ENCODE peak calls at places on chromosome 10, in five cellular contexts. T is brain microvascular endothelial cell, P is AG09309, R is cardiac muscle cell, E is heart right ventricle. A is an unnamed sample.

GRCh38 chr10:109275970-109276369 is 647.3 kb downstream of the XPNPEP1 start:
- DNase-seq in R (no peak), P (no peak), E (no peak), T (no peak), A (no peak)

GRCh38 chr10:121112618-121113384 is 261.6 kb downstream of the WDR11 start:
- DNase-seq in R (peak), E (no peak), P (no peak), T (no peak), A (no peak)

GRCh38 chr10:122279725-122280141 is 8.6 kb downstream of the BTBD16 start:
- DNase-seq in R (peak), E (peak), P (no peak), T (peak), A (no peak)

GRCh38 chr10:96740579-96741281 is 20.4 kb upstream of the PIK3AP1 start:
- DNase-seq in T (no peak), P (no peak), R (peak), E (peak), A (no peak)

GRCh38 chr10:57979466-57979865 is 288.2 kb downstream of the IPMK start:
- DNase-seq in R (peak), P (no peak), T (peak), E (no peak), A (peak)

GRCh38 chr10:86955501-86956194 is 1.8 kb downstream of the MMRN2 start:
- DNase-seq in T (no peak), P (no peak), R (no peak), E (peak), A (no peak)

GRCh38 chr10:132571565-132572544 is 34.3 kb downstream of the INPP5A start:
- DNase-seq in E (peak), T (peak), R (peak), P (peak), A (peak)

GRCh38 chr10:3426190-3426845 is 253.7 kb upstream of the PITRM1 start:
- DNase-seq in E (no peak), T (peak), R (peak), P (no peak), A (no peak)

GRCh38 chr10:130188195-130189175 is 52.3 kb downstream of the GLRX3 start:
- DNase-seq in P (no peak), R (no peak), T (no peak), E (no peak), A (no peak)

GRCh38 chr10:100876575-100877158 is 36.1 kb upstream of the SLF2 start:
- DNase-seq in T (no peak), E (no peak), P (no peak), R (no peak), A (no peak)

GRCh38 chr10:97188234-97188847 is 2.6 kb upstream of the SLIT1 start:
- DNase-seq in T (no peak), P (no peak), R (no peak), E (no peak), A (no peak)

GRCh38 chr10:124703778-124704427 is 40.3 kb downstream of the FAM53B start:
- DNase-seq in E (peak), P (no peak), R (peak), T (no peak), A (no peak)

GRCh38 chr10:79608505-79609375 is 2.0 kb upstream of the SFTPA1 start:
- DNase-seq in P (no peak), T (no peak), E (no peak), R (peak), A (no peak)

GRCh38 chr10:84946984-84947383 is 618.6 kb downstream of the CCSER2 start:
- DNase-seq in P (no peak), E (no peak), T (no peak), R (no peak), A (no peak)

GRCh38 chr10:69965919-69966662 is 86.6 kb upstream of the MACROH2A2 start:
- DNase-seq in P (no peak), T (no peak), R (peak), E (no peak), A (no peak)

GRCh38 chr10:59872892-59873463 is 33.4 kb downstream of the CCDC6 start:
- DNase-seq in P (no peak), E (peak), R (peak), T (peak), A (peak)

GRCh38 chr10:111076682-111077661 is at the start of gene ADRA2A:
- DNase-seq in T (peak), E (no peak), P (no peak), R (peak), A (no peak)

GRCh38 chr10:11849908-11850307 is 26.8 kb downstream of the PROSER2 start:
- DNase-seq in R (peak), P (no peak), E (no peak), T (no peak), A (peak)

GRCh38 chr10:47383254-47384147 is 592 bp downstream of the ZNF488 start:
- DNase-seq in T (no peak), E (no peak), P (no peak), R (no peak), A (no peak)

GRCh38 chr10:43078175-43078985 is 1.5 kb downstream of the RET start:
- DNase-seq in E (no peak), T (no peak), R (no peak), P (no peak), A (no peak)

GRCh38 chr10:70837660-70838059 is 21.9 kb downstream of the SGPL1 start:
- DNase-seq in T (no peak), R (no peak), P (no peak), E (no peak), A (no peak)

GRCh38 chr10:44992070-44992731 is 8.5 kb upstream of the ZNF22 start:
- DNase-seq in P (no peak), E (no peak), T (no peak), R (no peak), A (no peak)

GRCh38 chr10:84247496-84247895 is 2.6 kb downstream of the RGR start:
- DNase-seq in E (no peak), R (no peak), T (no peak), P (no peak), A (no peak)

GRCh38 chr10:133459454-133460207 is 5.9 kb downstream of the SCART1 start:
- DNase-seq in R (no peak), P (no peak), T (no peak), E (no peak), A (no peak)

GRCh38 chr10:68086011-68086410 is 10.9 kb upstream of the HERC4 start:
- DNase-seq in T (no peak), E (no peak), R (no peak), P (no peak), A (no peak)

GRCh38 chr10:29532256-29532878 is 102.4 kb downstream of the SVIL start:
- DNase-seq in P (no peak), T (no peak), E (no peak), R (no peak), A (no peak)

GRCh38 chr10:97140887-97141745 is 44.6 kb downstream of the SLIT1 start:
- DNase-seq in T (no peak), R (no peak), P (no peak), E (no peak), A (no peak)

GRCh38 chr10:95387383-95387782 is 96.6 kb upstream of the PDLIM1 start:
- DNase-seq in R (no peak), P (no peak), E (no peak), T (no peak), A (no peak)

GRCh38 chr10:104121485-104122272 is at the start of gene SFR1:
- DNase-seq in R (peak), P (peak), T (peak), E (peak), A (peak)

GRCh38 chr10:132645630-132646442 is 108.2 kb downstream of the INPP5A start:
- DNase-seq in E (no peak), T (no peak), R (no peak), P (no peak), A (no peak)

GRCh38 chr10:99234067-99234738 is 1.4 kb downstream of the HPSE2 start:
- DNase-seq in P (no peak), R (peak), E (peak), T (peak), A (no peak)

GRCh38 chr10:53904506-53905241 is 896.4 kb downstream of the PCDH15 start:
- DNase-seq in T (no peak), R (no peak), P (no peak), E (no peak), A (no peak)

GRCh38 chr10:15571570-15571969 is 148.2 kb downstream of the ITGA8 start:
- DNase-seq in E (peak), T (peak), R (peak), P (no peak), A (peak)

GRCh38 chr10:59817806-59818205 is 64.6 kb upstream of the MRLN start:
- DNase-seq in E (no peak), R (peak), P (no peak), T (peak), A (no peak)

GRCh38 chr10:96614515-96614914 is 27.7 kb upstream of the TM9SF3 start:
- DNase-seq in R (peak), T (peak), E (no peak), P (peak), A (peak)

DNA sequence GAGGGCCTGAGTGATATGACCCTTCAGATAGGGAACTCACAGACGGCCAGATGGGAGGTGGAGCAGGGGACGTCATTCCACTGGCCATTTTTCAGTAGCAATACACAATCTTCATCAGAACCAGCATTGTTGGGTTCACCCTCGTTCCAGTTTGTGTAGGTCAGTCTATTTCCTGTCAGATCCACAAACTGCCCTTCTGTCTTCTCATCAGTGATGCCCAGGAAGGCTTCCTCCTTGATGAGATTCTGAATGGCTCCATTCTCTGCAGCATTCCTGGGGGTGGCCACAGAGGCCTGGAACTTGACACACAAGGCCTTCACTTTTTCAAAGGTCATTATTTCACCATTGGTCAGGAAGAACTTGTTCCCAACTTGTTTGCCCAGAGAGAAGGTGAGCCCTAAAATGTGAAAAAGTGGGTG is 4.5 kb downstream of the MBL2 start:
- DNase-seq in R (no peak), P (no peak), E (no peak), T (no peak), A (no peak)
- H3K4me3 ChIP-seq in R (no peak), P (no peak), E (no peak), T (no peak), A (no peak)

DNA sequence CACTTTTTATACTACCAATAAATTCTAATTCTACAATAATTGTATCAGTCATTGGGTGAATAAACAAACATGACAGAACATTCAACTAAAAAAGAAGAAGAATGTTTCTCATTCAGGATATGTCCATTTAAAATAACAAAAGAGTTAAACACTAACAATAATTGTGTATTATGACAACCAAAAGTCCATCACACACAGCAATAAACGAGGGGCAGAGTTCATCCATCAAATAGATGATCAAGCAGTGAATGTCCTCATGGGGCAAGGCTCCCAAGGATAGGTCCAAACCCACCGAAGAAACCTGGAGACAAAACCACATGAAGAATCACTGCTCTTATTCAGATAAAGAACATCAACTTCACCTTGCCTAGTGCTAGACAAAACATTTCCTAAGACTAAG is 115.2 kb downstream of the PARD3 start:
- DNase-seq in P (no peak), E (no peak), T (no peak), R (no peak), A (no peak)
- H3K4me3 ChIP-seq in P (no peak), E (no peak), T (no peak), R (no peak), A (no peak)

GRCh38 chr10:62386401-62387320 is 12.5 kb downstream of the ZNF365 start:
- DNase-seq in P (no peak), E (no peak), T (no peak), R (no peak), A (no peak)
- H3K4me3 ChIP-seq in P (no peak), E (no peak), T (no peak), R (no peak), A (no peak)

DNA sequence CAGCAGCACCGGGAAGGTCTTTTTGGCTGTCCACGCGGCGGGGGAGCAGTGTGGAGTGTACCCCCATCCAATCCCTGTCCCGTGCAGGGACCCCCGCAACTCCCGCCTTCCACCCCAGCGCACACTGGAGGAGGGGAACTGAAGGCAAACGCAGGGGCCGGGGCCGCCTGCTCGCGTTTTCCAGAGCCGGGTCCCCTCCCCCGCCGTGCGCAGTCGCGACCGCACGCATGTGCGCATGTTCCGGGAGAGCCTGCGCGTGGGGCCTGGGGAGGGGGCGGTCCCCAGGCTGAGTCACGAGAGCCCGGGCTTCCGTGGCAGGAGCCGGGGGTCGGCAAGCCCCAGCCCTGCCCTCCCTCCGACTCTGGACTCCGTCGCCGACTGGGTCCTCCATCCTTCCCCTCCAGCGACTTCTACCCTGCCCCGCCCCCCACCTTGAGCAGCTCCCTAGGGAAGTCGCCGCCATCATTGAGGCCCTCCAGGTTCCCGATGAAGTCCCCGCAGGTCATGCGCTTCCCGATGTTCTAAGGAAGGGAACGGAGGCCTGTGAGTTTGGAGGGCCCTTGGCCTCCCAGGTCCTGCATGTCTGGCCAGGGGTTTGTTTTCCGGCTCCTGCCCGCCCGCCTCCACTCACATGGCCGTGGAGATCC is 8.0 kb downstream of the PSD start:
- DNase-seq in E (no peak), P (no peak), R (peak), T (no peak), A (no peak)
- H3K4me3 ChIP-seq in E (peak), P (peak), R (peak), T (peak), A (peak)

GRCh38 chr10:118513174-118513573 is 82.3 kb downstream of the PRLHR start:
- DNase-seq in T (no peak), E (no peak), R (no peak), P (no peak), A (no peak)
- H3K4me3 ChIP-seq in T (no peak), E (no peak), R (no peak), P (no peak), A (no peak)

GRCh38 chr10:13492493-13493180 is 36.2 kb downstream of the BEND7 start:
- DNase-seq in E (no peak), T (no peak), R (no peak), P (no peak), A (no peak)
- H3K4me3 ChIP-seq in E (no peak), T (no peak), R (no peak), P (no peak), A (no peak)

DNA sequence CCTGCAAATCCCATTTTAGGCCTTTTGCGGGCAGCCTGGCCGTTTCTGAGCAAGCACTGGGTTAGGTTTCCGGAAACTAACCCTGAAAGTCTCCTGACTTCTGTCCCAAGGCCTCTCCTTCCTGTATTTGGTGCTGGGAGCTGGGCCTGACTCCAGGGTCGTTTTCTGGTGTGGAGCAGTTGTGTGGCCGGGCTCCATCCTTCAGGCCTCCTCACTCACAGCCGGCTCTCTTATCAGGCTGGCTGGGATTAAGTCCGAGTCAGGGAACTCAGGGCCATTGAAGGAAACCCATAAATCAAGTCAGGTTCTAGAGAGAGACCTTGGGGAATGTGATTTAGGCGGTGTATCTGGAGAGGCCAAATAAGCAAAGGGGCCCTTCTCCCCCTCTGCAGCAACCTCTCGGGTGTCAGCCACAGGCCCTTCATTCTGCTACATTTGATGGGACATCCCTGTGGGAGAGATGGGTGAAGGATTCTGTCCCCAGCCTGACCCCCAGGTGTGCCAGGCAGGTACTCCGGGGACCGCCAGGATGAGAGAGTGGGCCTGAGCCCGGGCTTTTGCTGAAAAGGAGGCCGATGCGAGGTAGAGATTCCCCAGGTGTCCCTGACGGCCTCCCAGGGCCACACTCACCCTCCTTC is 3.3 kb downstream of the GATA3 start:
- DNase-seq in R (no peak), P (no peak), E (no peak), T (no peak), A (no peak)
- H3K4me3 ChIP-seq in R (no peak), P (no peak), E (peak), T (no peak), A (no peak)

A was measured in skeletal muscle cell.